ENCODE peak calls at places on chromosomes 13 and 19, in six cellular contexts. F, P, X, V, C and E are unnamed samples.

GRCh38 chr19:46426506-46427162 is 2.1 kb downstream of the PNMA8C start:
- DNase-seq in F (peak; percentile 60), P (peak; percentile 87), X (peak; percentile 55), V (peak; percentile 68), C (peak; percentile 83), E (no peak)

GRCh38 chr19:44677019-44677809 is 5.9 kb downstream of the CEACAM19 start:
- DNase-seq in F (no peak), P (peak; percentile 86), X (no peak), V (peak; percentile 70), C (peak; percentile 82), E (no peak)

GRCh38 chr19:33641956-33642498 is 20.3 kb downstream of the CHST8 start:
- DNase-seq in F (no peak), P (no peak), X (no peak), V (no peak), C (no peak), E (no peak)

GRCh38 chr13:30746816-30747215 is 11.5 kb downstream of the ALOX5AP start:
- DNase-seq in F (no peak), P (no peak), X (no peak), V (no peak), C (no peak), E (no peak)

GRCh38 chr19:18594824-18595373 is 6.3 kb downstream of the REX1BD start:
- DNase-seq in F (no peak), P (no peak), X (no peak), V (no peak), C (no peak), E (no peak)

GRCh38 chr19:55373993-55374757 is 2.5 kb upstream of the TMEM190 start:
- DNase-seq in F (no peak), P (peak; percentile 68), X (no peak), V (peak; percentile 74), C (peak; percentile 61), E (no peak)

GRCh38 chr13:88622362-88622973 is 951.3 kb downstream of the SLITRK5 start:
- DNase-seq in F (no peak), P (peak; percentile 6), X (no peak), V (no peak), C (peak; percentile 60), E (no peak)

GRCh38 chr13:94550030-94550738 is 45.8 kb downstream of the TGDS start:
- DNase-seq in F (peak; percentile 58), P (no peak), X (peak; percentile 39), V (peak; percentile 52), C (no peak), E (no peak)

GRCh38 chr13:44142911-44143665 is 230.5 kb upstream of the SERP2 start:
- DNase-seq in F (no peak), P (peak; percentile 86), X (no peak), V (peak; percentile 49), C (peak; percentile 47), E (no peak)

GRCh38 chr13:32969516-32969941 is 46.7 kb upstream of the KL start:
- DNase-seq in F (no peak), P (no peak), X (no peak), V (peak; percentile 55), C (peak; percentile 80), E (no peak)

GRCh38 chr19:45446944-45447343 is 20.9 kb upstream of the FOSB start:
- DNase-seq in F (no peak), P (no peak), X (no peak), V (no peak), C (no peak), E (no peak)

GRCh38 chr19:21851596-21852345 is 15.8 kb upstream of the ZNF43 start:
- DNase-seq in F (peak; percentile 96), P (peak; percentile 99), X (peak; percentile 92), V (peak; percentile 94), C (peak; percentile 97), E (peak; percentile 90)

DNA sequence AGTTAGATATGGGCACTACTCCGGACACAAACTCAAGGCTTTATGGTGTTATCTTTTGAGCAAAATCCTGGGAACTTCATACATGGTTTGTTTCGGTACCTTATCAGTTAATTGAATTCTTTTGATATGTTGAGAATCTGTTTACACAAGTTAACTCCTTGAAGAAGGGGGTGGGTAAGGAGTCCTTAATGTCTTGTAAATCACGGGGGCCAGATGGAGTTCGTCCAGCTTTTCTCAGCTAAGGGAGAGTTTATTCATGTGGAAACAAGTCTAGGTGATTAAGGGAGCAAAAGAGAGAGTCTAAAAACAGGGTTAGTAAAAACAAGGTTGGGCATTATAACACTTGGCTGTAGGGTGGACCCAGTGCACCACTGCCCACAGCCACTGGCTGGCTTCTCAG is 20.8 kb upstream of the ZNF43 start:
- DNase-seq in F (no peak), P (no peak), X (no peak), V (no peak), C (no peak), E (no peak)
- H3K27ac ChIP-seq in F (no peak overlapping the region), P (no peak overlapping the region), X (no peak overlapping the region), V (no peak overlapping the region), C (no peak overlapping the region), E (no peak overlapping the region)

GRCh38 chr19:7914598-7915045 is at the start of gene TGFBR3L:
- DNase-seq in F (no peak), P (no peak), X (no peak), V (no peak), C (no peak), E (no peak)
- H3K4me1 ChIP-seq in F (no peaks in the 10 kb centered on the region), P (no peaks in the 10 kb centered on the region), X (peaks cover 35% of the 10 kb centered on the region), V (peaks cover 11% of the 10 kb centered on the region), C (peaks cover 26% of the 10 kb centered on the region), E (peaks cover 14% of the 10 kb centered on the region)

GRCh38 chr19:1017115-1017905 is 3.6 kb downstream of the TMEM259 start:
- DNase-seq in F (no peak), P (no peak), X (peak; percentile 62), V (no peak), C (no peak), E (no peak)
- H3K27ac ChIP-seq in F (peak overlapping the region; percentile 55), P (no peak overlapping the region), X (peak overlapping the region; percentile 53), V (peak overlapping the region; percentile 12), C (peak overlapping the region; percentile 33), E (no peak overlapping the region)

DNA sequence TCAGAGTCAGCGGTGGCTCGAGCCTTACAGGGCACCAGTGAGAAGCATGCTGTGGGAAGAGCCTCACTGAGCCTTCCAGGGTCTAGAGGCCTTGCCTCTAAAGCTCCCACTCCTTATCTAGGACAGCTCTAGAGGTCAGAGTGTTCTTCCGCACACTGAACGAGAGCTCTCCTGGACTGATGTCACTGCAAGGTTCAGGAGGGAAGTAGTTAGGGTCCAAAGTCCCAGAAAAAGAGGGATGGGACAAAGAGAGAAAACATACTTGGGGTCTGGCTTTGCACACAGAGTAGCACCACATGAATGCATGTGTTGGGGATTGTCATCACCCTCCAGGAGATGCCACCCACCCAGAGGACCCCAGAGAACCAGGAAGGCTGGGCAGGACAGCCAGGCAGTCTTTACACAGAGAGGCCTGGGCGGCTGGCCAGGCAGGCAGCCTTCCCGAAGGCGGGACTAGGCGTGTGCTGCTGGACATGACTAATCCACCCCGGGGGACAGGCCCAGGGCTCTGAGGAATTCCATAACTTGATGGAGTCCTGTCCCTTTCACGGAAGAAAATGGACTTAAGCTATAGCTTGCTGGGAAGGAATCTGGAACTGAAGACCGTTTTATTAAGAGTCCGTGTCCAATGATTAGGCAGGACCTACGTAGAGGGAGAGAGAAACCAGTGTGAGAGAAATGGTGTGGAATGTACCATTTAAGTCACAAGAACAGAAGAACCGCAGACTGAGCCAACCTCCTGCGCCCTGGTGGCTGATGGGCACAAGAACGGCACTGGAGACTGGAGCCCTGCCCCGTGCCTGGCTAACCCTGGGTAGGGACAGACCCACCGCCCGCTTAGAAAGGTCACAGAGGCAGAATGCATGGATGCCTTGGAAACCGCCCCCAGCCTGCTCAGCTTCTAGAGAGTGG is 16.7 kb upstream of the EPHX3 start:
- DNase-seq in F (peak; percentile 64), P (no peak), X (peak; percentile 76), V (peak; percentile 91), C (peak; percentile 88), E (peak; percentile 64)
- H3K4me1 ChIP-seq in F (peaks cover 22% of the 10 kb centered on the region), P (no peaks in the 10 kb centered on the region), X (peaks cover 70% of the 10 kb centered on the region), V (peaks cover 50% of the 10 kb centered on the region), C (peaks cover 67% of the 10 kb centered on the region), E (peaks cover 95% of the 10 kb centered on the region)

DNA sequence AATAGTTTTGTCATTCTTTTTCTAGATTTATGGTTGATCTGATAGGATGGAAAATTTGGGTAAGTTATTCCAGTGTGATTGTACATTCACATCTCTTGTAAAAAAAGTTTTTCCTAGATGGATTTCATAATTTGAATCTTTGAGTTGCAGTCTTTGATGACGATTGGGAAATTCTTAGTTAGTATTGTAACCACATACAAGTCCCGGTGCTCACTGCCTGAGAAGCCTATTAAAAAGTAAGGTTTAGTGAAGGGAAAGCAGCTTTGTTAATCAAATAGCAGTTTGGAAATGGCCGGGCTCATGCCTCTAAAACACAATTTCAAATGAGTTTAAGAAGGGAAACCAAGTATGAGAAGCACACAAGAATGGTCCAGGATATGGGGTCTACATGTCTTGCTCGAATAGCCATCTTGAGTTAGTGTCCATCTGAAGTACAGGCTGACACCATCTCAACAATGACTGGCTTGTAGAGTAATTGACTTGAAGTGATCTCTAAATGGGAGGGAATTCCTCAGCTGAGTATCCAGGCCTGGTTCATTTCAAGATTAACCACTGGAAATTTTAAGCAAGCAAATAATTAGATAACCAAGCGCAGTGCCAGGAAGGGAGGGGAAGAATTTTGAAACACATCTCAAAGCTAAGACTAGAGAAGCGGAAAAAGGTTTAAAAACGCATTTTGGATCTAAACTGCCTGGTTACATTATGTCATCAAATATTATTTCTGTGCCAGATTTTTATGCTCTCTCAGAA is 1145.6 kb upstream of the MIR17HG start:
- DNase-seq in F (no peak), P (no peak), X (no peak), V (no peak), C (peak; percentile 75), E (no peak)
- H3K27ac ChIP-seq in F (no peak overlapping the region), P (no peak overlapping the region), X (no peak overlapping the region), V (no peak overlapping the region), C (no peak overlapping the region), E (no peak overlapping the region)